ENCODE peak calls at places on chromosomes 5 and 9, in five cellular contexts. M, Z, R, Q and N are unnamed samples.

GRCh38 chr5:107567901-107568671 is 102.7 kb downstream of the EFNA5 start:
- DNase-seq in M (no peak), Z (no peak), R (no peak), Q (no peak), N (no peak)

GRCh38 chr5:75484605-75485004 is 26.8 kb downstream of the CERT1 start:
- DNase-seq in M (no peak), Z (no peak), R (no peak), Q (no peak), N (no peak)

GRCh38 chr9:88258587-88258986 is 120.3 kb upstream of the SPATA31C2 start:
- DNase-seq in M (peak; percentile 17), Z (peak; percentile 77), R (no peak), Q (no peak), N (no peak)

GRCh38 chr5:133247881-133248642 is 196.2 kb downstream of the HSPA4 start:
- DNase-seq in M (peak; percentile 44), Z (peak; percentile 38), R (no peak), Q (peak; percentile 82), N (no peak)

GRCh38 chr9:128124873-128125574 is 2.5 kb downstream of the PTGES2 start:
- DNase-seq in M (peak; percentile 66), Z (peak; percentile 62), R (no peak), Q (no peak), N (no peak)

GRCh38 chr9:81071108-81071507 is 618.2 kb downstream of the TLE1 start:
- DNase-seq in M (no peak), Z (no peak), R (no peak), Q (no peak), N (no peak)

GRCh38 chr9:33329117-33329563 is 38.8 kb downstream of the NFX1 start:
- DNase-seq in M (peak; percentile 95), Z (peak; percentile 60), R (no peak), Q (peak; percentile 57), N (no peak)

GRCh38 chr9:131868766-131869165 is 128.9 kb upstream of the RAPGEF1 start:
- DNase-seq in M (peak; percentile 5), Z (no peak), R (no peak), Q (no peak), N (no peak)

GRCh38 chr5:122120957-122121356 is 8.4 kb upstream of the ZNF474 start:
- DNase-seq in M (peak; percentile 74), Z (no peak), R (no peak), Q (no peak), N (no peak)

GRCh38 chr9:127928232-127929043 is 2.1 kb downstream of the PIP5KL1 start:
- DNase-seq in M (no peak), Z (no peak), R (no peak), Q (no peak), N (no peak)